ENCODE peak calls at places on chromosome 4, in six cellular contexts. W, I, G, X, J and T are unnamed samples.

GRCh38 chr4:184807797-184808718 is 17.7 kb downstream of the ACSL1 start:
- DNase-seq in W (no peak), I (no peak), G (peak; percentile 88), X (peak; percentile 97), J (peak; percentile 25), T (peak; percentile 84)

GRCh38 chr4:140158234-140159030 is 4.4 kb upstream of the MAML3 start:
- DNase-seq in W (no peak), I (no peak), G (no peak), X (peak; percentile 14), J (no peak), T (no peak)

GRCh38 chr4:138644322-138644721 is 371.3 kb upstream of the NOCT start:
- DNase-seq in W (no peak), I (no peak), G (no peak), X (no peak), J (no peak), T (no peak)

GRCh38 chr4:70868778-70869177 is 29.1 kb upstream of the GRSF1 start:
- DNase-seq in W (no peak), I (no peak), G (no peak), X (no peak), J (no peak), T (no peak)

GRCh38 chr4:186069734-186070133 is 778 bp downstream of the TLR3 start:
- DNase-seq in W (no peak), I (no peak), G (no peak), X (no peak), J (no peak), T (no peak)

GRCh38 chr4:93897559-93897958 is 69.0 kb downstream of the ATOH1 start:
- DNase-seq in W (no peak), I (no peak), G (no peak), X (peak; percentile 24), J (peak; percentile 12), T (peak; percentile 3)

GRCh38 chr4:154928640-154929257 is 147.7 kb downstream of the RBM46 start:
- DNase-seq in W (peak; percentile 34), I (peak; percentile 61), G (peak; percentile 16), X (peak; percentile 39), J (no peak), T (peak; percentile 11)

GRCh38 chr4:6278801-6279197 is 9.1 kb downstream of the WFS1 start:
- DNase-seq in W (no peak), I (no peak), G (no peak), X (no peak), J (no peak), T (no peak)

GRCh38 chr4:3834921-3835521 is 68.8 kb downstream of the ADRA2C start:
- DNase-seq in W (no peak), I (no peak), G (no peak), X (no peak), J (no peak), T (no peak)

GRCh38 chr4:5656415-5656814 is 51.9 kb downstream of the EVC2 start:
- DNase-seq in W (no peak), I (no peak), G (no peak), X (no peak), J (no peak), T (no peak)

GRCh38 chr4:85798011-85798770 is 323.2 kb downstream of the ARHGAP24 start:
- DNase-seq in W (no peak), I (no peak), G (no peak), X (no peak), J (no peak), T (no peak)